ENCODE peak calls at places on chromosomes 11 and 22, in six cellular contexts. G, B, Z, E, H and V are unnamed samples. For H3K36me3, the result is how much of the 10 kb centered on the place peaks cover.

GRCh38 chr11:37459430-37459829 is 861.4 kb upstream of the RAG2 start:
- DNase-seq in G (no peak), B (no peak), Z (no peak), E (no peak), H (no peak), V (no peak)

GRCh38 chr11:105489431-105489830 is 120.4 kb upstream of the GRIA4 start:
- DNase-seq in G (no peak), B (no peak), Z (no peak), E (no peak), H (no peak), V (no peak)

GRCh38 chr22:32448980-32449379 is 15.3 kb downstream of the BPIFC start:
- DNase-seq in G (no peak), B (no peak), Z (no peak), E (no peak), H (no peak), V (no peak)

GRCh38 chr11:12356944-12357655 is 20.3 kb upstream of the PARVA start:
- DNase-seq in G (no peak), B (no peak), Z (no peak), E (no peak), H (no peak), V (no peak)

GRCh38 chr11:130671801-130672700 is 223.6 kb downstream of the ADAMTS15 start:
- DNase-seq in G (peak), B (no peak), Z (peak), E (no peak), H (no peak), V (peak)

GRCh38 chr22:42881298-42881697 is 24.2 kb upstream of the ARFGAP3 start:
- DNase-seq in G (no peak), B (no peak), Z (no peak), E (no peak), H (no peak), V (no peak)

GRCh38 chr22:35135165-35135564 is 69.2 kb downstream of the ISX start:
- DNase-seq in G (no peak), B (no peak), Z (no peak), E (no peak), H (no peak), V (no peak)

GRCh38 chr22:26550498-26551033 is 38.3 kb upstream of the TFIP11 start:
- DNase-seq in G (no peak), B (no peak), Z (no peak), E (no peak), H (no peak), V (no peak)

GRCh38 chr11:77147668-77148321 is 19.7 kb downstream of the MYO7A start:
- DNase-seq in G (peak), B (no peak), Z (no peak), E (no peak), H (peak), V (no peak)

GRCh38 chr11:65576867-65577755 is 1.3 kb downstream of the EHBP1L1 start:
- DNase-seq in G (peak), B (no peak), Z (peak), E (no peak), H (no peak), V (no peak)

GRCh38 chr11:43282607-43283440 is 29.0 kb upstream of the API5 start:
- DNase-seq in G (no peak), B (no peak), Z (peak), E (no peak), H (peak), V (peak)

GRCh38 chr11:123072279-123072678 is 10.3 kb upstream of the HSPA8 start:
- DNase-seq in G (peak), B (no peak), Z (no peak), E (no peak), H (no peak), V (no peak)

GRCh38 chr11:31974737-31975136 is 116.1 kb upstream of the RCN1 start:
- DNase-seq in G (no peak), B (no peak), Z (no peak), E (no peak), H (no peak), V (no peak)

GRCh38 chr11:27317751-27318150 is 45.3 kb downstream of the CCDC34 start:
- DNase-seq in G (no peak), B (no peak), Z (no peak), E (no peak), H (peak), V (no peak)

GRCh38 chr11:28629235-28629634 is 521.0 kb downstream of the METTL15 start:
- DNase-seq in G (no peak), B (no peak), Z (no peak), E (no peak), H (no peak), V (no peak)

GRCh38 chr22:19194751-19195536 is 16.4 kb upstream of the SLC25A1 start:
- DNase-seq in G (no peak), B (no peak), Z (no peak), E (no peak), H (no peak), V (no peak)

GRCh38 chr11:82682003-82682751 is 51.5 kb downstream of the FAM181B start:
- DNase-seq in G (no peak), B (peak), Z (no peak), E (no peak), H (peak), V (peak)

GRCh38 chr11:27058456-27058855 is 17.8 kb downstream of the BBOX1 start:
- DNase-seq in G (no peak), B (no peak), Z (no peak), E (no peak), H (no peak), V (no peak)

GRCh38 chr11:45150301-45150700 is 3.9 kb downstream of the PRDM11 start:
- DNase-seq in G (no peak), B (no peak), Z (no peak), E (no peak), H (no peak), V (no peak)

GRCh38 chr11:11620966-11621880 is 582 bp downstream of the GALNT18 start:
- DNase-seq in G (peak), B (no peak), Z (peak), E (no peak), H (no peak), V (no peak)

GRCh38 chr11:64065712-64066111 is 30.0 kb downstream of the FLRT1 start:
- DNase-seq in G (no peak), B (no peak), Z (no peak), E (no peak), H (no peak), V (no peak)

GRCh38 chr11:124446926-124447325 is 1.4 kb upstream of the OR8B8 start:
- DNase-seq in G (no peak), B (no peak), Z (no peak), E (no peak), H (no peak), V (no peak)

GRCh38 chr11:16528639-16529038 is 172.3 kb upstream of the SOX6 start:
- DNase-seq in G (no peak), B (no peak), Z (no peak), E (no peak), H (no peak), V (no peak)

GRCh38 chr11:47407746-47408590 is at the start of gene SLC39A13:
- DNase-seq in G (peak), B (peak), Z (peak), E (peak), H (peak), V (peak)

GRCh38 chr22:39522567-39523300 is 2.4 kb downstream of the ATF4 start:
- DNase-seq in G (peak), B (no peak), Z (peak), E (no peak), H (no peak), V (no peak)

GRCh38 chr22:36258750-36259619 is 6.1 kb downstream of the APOL1 start:
- DNase-seq in G (no peak), B (no peak), Z (peak), E (peak), H (peak), V (no peak)

GRCh38 chr11:102177974-102178631 is 67.9 kb downstream of the YAP1 start:
- DNase-seq in G (no peak), B (no peak), Z (peak), E (no peak), H (no peak), V (no peak)

GRCh38 chr11:57643802-57644201 is 5.9 kb downstream of the YPEL4 start:
- DNase-seq in G (no peak), B (no peak), Z (no peak), E (no peak), H (no peak), V (no peak)

GRCh38 chr11:124812876-124813275 is 12.7 kb upstream of the MSANTD2 start:
- DNase-seq in G (no peak), B (no peak), Z (no peak), E (no peak), H (no peak), V (no peak)

GRCh38 chr22:17157714-17158113 is 1.4 kb downstream of the HDHD5 start:
- DNase-seq in G (no peak), B (no peak), Z (no peak), E (no peak), H (no peak), V (no peak)

GRCh38 chr22:39699631-39700348 is 129.2 kb downstream of the CACNA1I start:
- DNase-seq in G (peak), B (no peak), Z (no peak), E (no peak), H (no peak), V (no peak)

GRCh38 chr11:35030716-35031213 is 108.2 kb upstream of the CD44 start:
- DNase-seq in G (no peak), B (no peak), Z (peak), E (peak), H (peak), V (peak)

GRCh38 chr11:103525069-103525468 is 415.8 kb downstream of the DYNC2H1 start:
- DNase-seq in G (no peak), B (no peak), Z (no peak), E (no peak), H (no peak), V (no peak)

GRCh38 chr11:107999759-108000455 is 8.8 kb upstream of the CUL5 start:
- DNase-seq in G (no peak), B (peak), Z (no peak), E (no peak), H (peak), V (no peak)

GRCh38 chr11:9639099-9639498 is 24.8 kb upstream of the SWAP70 start:
- DNase-seq in G (peak), B (no peak), Z (no peak), E (no peak), H (no peak), V (peak)

GRCh38 chr11:66221726-66222236 is 46.7 kb upstream of the RAB1B start:
- DNase-seq in G (no peak), B (peak), Z (no peak), E (peak), H (no peak), V (no peak)

GRCh38 chr11:123438191-123438627 is 8.1 kb downstream of the GRAMD1B start:
- DNase-seq in G (no peak), B (no peak), Z (no peak), E (no peak), H (no peak), V (no peak)

GRCh38 chr11:118612378-118612777 is 5.0 kb downstream of the PHLDB1 start:
- DNase-seq in G (no peak), B (no peak), Z (peak), E (peak), H (no peak), V (no peak)

GRCh38 chr22:42876041-42876440 is 19.0 kb upstream of the ARFGAP3 start:
- DNase-seq in G (no peak), B (no peak), Z (no peak), E (no peak), H (no peak), V (no peak)

GRCh38 chr11:2699531-2700414 is at the start of gene KCNQ1OT1:
- DNase-seq in G (peak), B (peak), Z (peak), E (peak), H (peak), V (peak)
- TF ChIP-seq EP300 in G (no peak), B (no peak), Z (no peak), E (no peak), H (peak), V (peak)

GRCh38 chr11:110455718-110456117 is 26.0 kb downstream of the FDX1 start:
- DNase-seq in G (no peak), B (peak), Z (no peak), E (no peak), H (no peak), V (no peak)

GRCh38 chr11:110450246-110450645 is 20.5 kb downstream of the FDX1 start:
- DNase-seq in G (no peak), B (no peak), Z (no peak), E (no peak), H (no peak), V (no peak)

GRCh38 chr11:110454609-110455008 is 24.9 kb downstream of the FDX1 start:
- DNase-seq in G (no peak), B (no peak), Z (no peak), E (no peak), H (no peak), V (no peak)

GRCh38 chr11:110453684-110454354 is 24.1 kb downstream of the FDX1 start:
- DNase-seq in G (no peak), B (no peak), Z (no peak), E (no peak), H (no peak), V (no peak)

GRCh38 chr11:110452720-110453119 is 23.0 kb downstream of the FDX1 start:
- DNase-seq in G (no peak), B (no peak), Z (no peak), E (no peak), H (no peak), V (no peak)
- H3K36me3 ChIP-seq in G (under half), B (under half), Z (under half), E (under half), H (under half), V (under half)

DNA sequence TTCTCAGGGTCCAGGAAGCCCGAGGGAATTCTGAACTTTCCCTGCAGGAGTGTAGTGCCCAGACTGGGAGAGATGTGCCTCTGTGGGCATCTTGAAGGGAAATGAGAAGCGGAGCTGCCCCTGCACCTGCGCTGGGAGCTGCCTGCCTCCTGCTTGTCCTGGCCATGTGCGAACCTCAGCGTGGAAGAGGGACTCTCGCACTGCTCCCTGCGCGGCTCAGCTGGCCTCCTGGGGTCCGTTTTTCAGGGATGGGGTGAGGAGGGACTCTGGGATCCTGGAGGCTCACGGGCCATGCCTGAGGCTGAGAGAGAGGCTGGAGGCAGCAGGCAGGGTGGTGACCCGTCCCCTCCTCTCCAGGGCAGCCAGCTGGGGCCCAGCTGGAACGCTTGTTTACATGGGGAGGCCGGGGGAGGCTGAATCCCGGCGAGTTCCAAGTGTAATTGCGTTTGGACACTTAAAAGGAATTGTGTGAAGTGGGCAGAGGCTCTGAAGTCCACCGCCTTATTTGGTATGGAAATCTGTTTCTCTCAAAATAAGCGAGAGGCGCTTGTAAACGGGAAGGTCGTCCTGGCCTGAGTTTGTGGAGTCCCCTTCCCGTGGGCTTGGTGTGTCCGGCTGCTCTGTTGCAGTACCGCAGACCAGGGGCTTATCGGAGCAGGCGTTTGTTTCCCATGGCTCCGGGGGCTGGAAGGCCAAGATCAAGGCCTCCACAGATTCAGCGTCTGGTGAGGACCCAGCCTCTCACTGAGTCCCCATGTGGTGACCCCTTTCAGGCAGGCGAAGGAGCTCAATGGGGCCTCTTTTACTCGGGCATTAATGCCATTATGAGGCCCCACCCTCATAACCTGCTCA is 1.3 kb upstream of the MRGPRF start:
- DNase-seq in G (peak), B (no peak), Z (peak), E (no peak), H (no peak), V (no peak)
- TF ChIP-seq POLR2A in G (no peak), B (no peak), Z (no peak), E (no peak), H (no peak), V (no peak)

GRCh38 chr11:94885133-94885532 is 88.2 kb downstream of the CWC15 start:
- DNase-seq in G (no peak), B (peak), Z (no peak), E (no peak), H (no peak), V (no peak)
- TF ChIP-seq EP300 in G (no peak), B (no peak), Z (no peak), E (no peak), H (no peak), V (no peak)

GRCh38 chr11:3037945-3038271 is 19.3 kb downstream of the CARS1 start:
- DNase-seq in G (no peak), B (no peak), Z (no peak), E (no peak), H (no peak), V (no peak)
- H3K36me3 ChIP-seq in G (half or more), B (under half), Z (under half), E (half or more), H (half or more), V (under half)

GRCh38 chr11:355581-356458 is 13.5 kb upstream of the B4GALNT4 start:
- DNase-seq in G (peak), B (peak), Z (peak), E (peak), H (peak), V (peak)
- TF ChIP-seq POLR2A in G (no peak), B (peak), Z (peak), E (peak), H (peak), V (no peak)